ENCODE peak calls at places on chromosomes 11 and 22, in four cellular contexts. D is mesenchymal stem cell, Y is neuronal stem cell, E is H9. N is an unnamed sample.

GRCh38 chr11:40030867-40031266 is 1428.6 kb downstream of the LRRC4C start:
- DNase-seq in D (no peak), Y (peak), E (peak), N (no peak)

GRCh38 chr22:19271856-19272535 is 19.5 kb downstream of the CLTCL1 start:
- DNase-seq in D (peak), Y (no peak), E (no peak), N (peak)

GRCh38 chr11:101914349-101914736 is 467 bp upstream of the CEP126 start:
- DNase-seq in D (peak), Y (peak), E (no peak), N (peak)

GRCh38 chr22:49971232-49972162 is 10.9 kb downstream of the PIM3 start:
- DNase-seq in D (no peak), Y (no peak), E (peak), N (no peak)

GRCh38 chr11:87232320-87232719 is 194.6 kb downstream of the TMEM135 start:
- DNase-seq in D (no peak), Y (no peak), E (no peak), N (no peak)

GRCh38 chr22:44604455-44604854 is 97.5 kb upstream of the PRR5 start:
- DNase-seq in D (no peak), Y (no peak), E (no peak), N (no peak)

GRCh38 chr11:17185938-17186337 is 21.8 kb downstream of the PIK3C2A start:
- DNase-seq in D (no peak), Y (no peak), E (no peak), N (no peak)

GRCh38 chr11:34158661-34159060 is 53.2 kb downstream of the NAT10 start:
- DNase-seq in D (no peak), Y (no peak), E (no peak), N (no peak)

GRCh38 chr22:37880668-37881440 is 25.2 kb upstream of the MICALL1 start:
- DNase-seq in D (peak), Y (no peak), E (no peak), N (peak)

GRCh38 chr11:4211991-4212390 is 117.4 kb downstream of the RRM1 start:
- DNase-seq in D (no peak), Y (peak), E (peak), N (no peak)

GRCh38 chr11:88849368-88849767 is 216.4 kb downstream of the GRM5 start:
- DNase-seq in D (no peak), Y (no peak), E (no peak), N (peak)

GRCh38 chr11:19598456-19598855 is 114.2 kb upstream of the NAV2 start:
- DNase-seq in D (no peak), Y (no peak), E (no peak), N (no peak)

GRCh38 chr22:28075260-28075981 is 156.4 kb upstream of the PITPNB start:
- DNase-seq in D (peak), Y (no peak), E (no peak), N (peak)

GRCh38 chr11:567629-568258 is 7.0 kb downstream of the RASSF7 start:
- DNase-seq in D (no peak), Y (no peak), E (no peak), N (no peak)

GRCh38 chr11:118230088-118230487 is 5.3 kb upstream of the JAML start:
- DNase-seq in D (no peak), Y (no peak), E (no peak), N (no peak)

GRCh38 chr22:20256562-20257473 is 11.3 kb downstream of the RTN4R start:
- DNase-seq in D (no peak), Y (no peak), E (no peak), N (no peak)

GRCh38 chr22:44926491-44927415 is 83.1 kb downstream of the PHF21B start:
- DNase-seq in D (no peak), Y (no peak), E (no peak), N (no peak)

GRCh38 chr11:86996953-86997570 is 40.7 kb upstream of the TMEM135 start:
- DNase-seq in D (no peak), Y (no peak), E (no peak), N (no peak)

GRCh38 chr11:7665473-7666291 is 7.6 kb downstream of the CYB5R2 start:
- DNase-seq in D (peak), Y (no peak), E (peak), N (peak)

GRCh38 chr11:64340671-64341335 is 799 bp downstream of the CCDC88B start:
- DNase-seq in D (no peak), Y (peak), E (peak), N (no peak)

GRCh38 chr22:44893731-44894080 is 116.1 kb downstream of the PHF21B start:
- DNase-seq in D (no peak), Y (no peak), E (no peak), N (no peak)

GRCh38 chr22:46122511-46122971 is 27.8 kb upstream of the PPARA start:
- DNase-seq in D (peak), Y (peak), E (peak), N (peak)

GRCh38 chr11:8250981-8251620 is 12.6 kb downstream of the LMO1 start:
- DNase-seq in D (no peak), Y (no peak), E (peak), N (no peak)

GRCh38 chr11:27512238-27512637 is 5.7 kb upstream of the LIN7C start:
- DNase-seq in D (no peak), Y (no peak), E (no peak), N (no peak)

GRCh38 chr11:100354736-100355135 is 332.4 kb upstream of the ARHGAP42 start:
- DNase-seq in D (peak), Y (no peak), E (no peak), N (no peak)

GRCh38 chr11:18853086-18853720 is 61.6 kb upstream of the PTPN5 start:
- DNase-seq in D (peak), Y (no peak), E (peak), N (peak)

GRCh38 chr11:62724171-62724570 is 3.1 kb downstream of the HNRNPUL2 start:
- DNase-seq in D (no peak), Y (no peak), E (no peak), N (no peak)

GRCh38 chr11:13214276-13214865 is 63.2 kb upstream of the BMAL1 start:
- DNase-seq in D (no peak), Y (no peak), E (no peak), N (no peak)

GRCh38 chr22:38305481-38306448 is 11.5 kb downstream of the CSNK1E start:
- DNase-seq in D (peak), Y (no peak), E (peak), N (peak)

GRCh38 chr11:18188796-18189195 is 16.2 kb downstream of the MRGPRX4 start:
- DNase-seq in D (no peak), Y (no peak), E (no peak), N (no peak)

GRCh38 chr11:26700536-26701235 is 21.2 kb downstream of the SLC5A12 start:
- DNase-seq in D (peak), Y (no peak), E (no peak), N (no peak)

GRCh38 chr11:121722431-121723256 is 269.9 kb upstream of the SORL1-AS1 start:
- DNase-seq in D (peak), Y (peak), E (peak), N (peak)

GRCh38 chr11:131118247-131118646 is 202.0 kb upstream of the SNX19 start:
- DNase-seq in D (no peak), Y (no peak), E (no peak), N (no peak)

GRCh38 chr11:18229501-18229900 is 7.1 kb downstream of the SAA4 start:
- DNase-seq in D (no peak), Y (no peak), E (no peak), N (no peak)

GRCh38 chr11:789951-790350 is at the start of gene CEND1:
- DNase-seq in D (peak), Y (peak), E (no peak), N (peak)

GRCh38 chr22:35480627-35481565 is 59.7 kb upstream of the RASD2 start:
- DNase-seq in D (peak), Y (no peak), E (peak), N (no peak)

GRCh38 chr22:35477911-35478582 is 62.6 kb upstream of the RASD2 start:
- DNase-seq in D (peak), Y (no peak), E (peak), N (peak)

GRCh38 chr22:35482311-35482710 is 58.3 kb upstream of the RASD2 start:
- DNase-seq in D (no peak), Y (no peak), E (no peak), N (no peak)

GRCh38 chr22:35479359-35479758 is 61.3 kb upstream of the RASD2 start:
- DNase-seq in D (no peak), Y (no peak), E (peak), N (no peak)

DNA sequence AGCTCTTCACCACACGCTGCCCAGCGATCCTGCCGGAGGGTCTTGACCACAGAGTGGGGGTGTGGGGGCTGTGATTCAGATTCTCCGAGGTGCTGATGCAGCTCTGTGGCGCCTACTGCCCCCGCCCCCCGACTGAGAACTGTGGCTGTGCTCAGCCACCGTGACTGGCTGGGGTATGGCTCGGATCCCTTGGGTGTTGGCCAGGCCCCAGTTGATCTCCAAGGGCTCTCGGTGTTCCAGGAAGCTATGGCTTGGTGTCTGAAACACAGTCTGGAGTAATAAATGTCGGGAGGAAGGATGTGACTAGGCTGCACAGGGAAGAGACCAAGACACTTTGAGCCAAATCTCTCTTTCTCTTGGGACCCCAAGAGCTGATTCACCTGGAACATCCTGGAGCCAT is 60.5 kb upstream of the RASD2 start:
- DNase-seq in D (peak), Y (no peak), E (peak), N (peak)
- H4K8ac ChIP-seq in D (peak), Y (no peak), E (no peak), N (peak)

GRCh38 chr22:31492151-31492550 is 2.5 kb upstream of the EIF4ENIF1 start:
- DNase-seq in D (no peak), Y (no peak), E (no peak), N (no peak)

GRCh38 chr22:31491218-31491962 is 1.7 kb upstream of the EIF4ENIF1 start:
- DNase-seq in D (no peak), Y (peak), E (peak), N (no peak)

GRCh38 chr22:31488988-31489617 is 539 bp downstream of the EIF4ENIF1 start:
- DNase-seq in D (peak), Y (peak), E (peak), N (peak)

GRCh38 chr22:31489632-31490495 is at the start of gene EIF4ENIF1:
- DNase-seq in D (peak), Y (peak), E (peak), N (peak)

DNA sequence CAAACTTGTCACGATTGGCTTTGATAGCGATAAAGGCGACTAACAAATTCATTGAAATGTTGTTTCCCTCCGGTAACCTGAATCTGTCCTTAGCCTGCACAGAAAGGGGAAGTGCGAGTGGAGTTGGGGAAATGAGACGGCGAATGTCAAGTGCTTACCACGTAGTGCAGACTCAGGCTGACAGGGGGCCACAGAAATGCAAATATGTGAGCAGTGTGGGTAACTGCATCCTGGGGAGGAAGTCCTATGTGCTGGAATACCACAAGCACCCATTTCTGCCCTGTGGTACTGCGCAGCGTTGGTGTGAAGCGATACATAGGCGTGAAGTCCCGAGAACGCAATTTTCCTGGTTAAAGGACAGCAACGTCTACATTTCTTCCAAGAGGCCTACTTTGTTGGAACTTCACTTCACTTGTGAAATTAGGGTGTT is 869 bp upstream of the EIF4ENIF1 start:
- DNase-seq in D (peak), Y (peak), E (peak), N (peak)
- H4K8ac ChIP-seq in D (peak), Y (no peak), E (no peak), N (peak)

GRCh38 chr22:43100223-43100622 is 10.3 kb upstream of the BIK start:
- DNase-seq in D (peak), Y (no peak), E (no peak), N (peak)
- H4K8ac ChIP-seq in D (peak), Y (no peak), E (no peak), N (no peak)

DNA sequence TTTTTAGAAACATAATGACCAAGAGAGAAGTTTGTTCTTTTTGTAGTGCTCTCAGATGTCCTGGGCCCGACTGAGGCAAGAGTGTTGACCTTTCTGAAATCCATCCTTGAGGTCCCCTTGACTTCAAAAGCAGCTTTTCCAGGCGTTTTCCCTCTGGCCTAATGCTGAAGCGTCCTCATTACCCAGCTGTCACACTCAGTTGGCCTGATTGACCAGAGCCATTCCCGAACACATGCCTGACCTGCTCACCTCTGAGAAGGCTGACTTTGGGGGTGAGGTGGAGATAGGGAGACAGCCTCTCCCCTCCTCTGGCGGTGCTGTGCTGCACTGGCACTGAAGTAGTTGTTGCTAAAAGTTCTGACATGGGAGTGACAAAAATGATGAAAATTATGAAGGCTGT is 66.9 kb downstream of the ALX4 start:
- DNase-seq in D (peak), Y (peak), E (no peak), N (no peak)
- H4K8ac ChIP-seq in D (peak), Y (no peak), E (no peak), N (peak)

GRCh38 chr11:67406420-67406968 is 2.6 kb downstream of the TBC1D10C start:
- DNase-seq in D (no peak), Y (no peak), E (no peak), N (no peak)
- H4K8ac ChIP-seq in D (no peak), Y (no peak), E (no peak), N (no peak)

GRCh38 chr11:36288442-36289225 is 590 bp downstream of the COMMD9 start:
- DNase-seq in D (no peak), Y (no peak), E (no peak), N (no peak)
- H4K8ac ChIP-seq in D (peak), Y (no peak), E (peak), N (peak)

GRCh38 chr11:73398721-73399120 is 22.5 kb downstream of the RELT start:
- DNase-seq in D (no peak), Y (no peak), E (no peak), N (no peak)

GRCh38 chr11:73397468-73398131 is 21.4 kb downstream of the RELT start:
- DNase-seq in D (no peak), Y (no peak), E (no peak), N (no peak)

GRCh38 chr11:73400293-73400692 is 24.1 kb downstream of the RELT start:
- DNase-seq in D (no peak), Y (no peak), E (no peak), N (no peak)

GRCh38 chr11:73398132-73398526 is 21.9 kb downstream of the RELT start:
- DNase-seq in D (no peak), Y (no peak), E (no peak), N (no peak)

DNA sequence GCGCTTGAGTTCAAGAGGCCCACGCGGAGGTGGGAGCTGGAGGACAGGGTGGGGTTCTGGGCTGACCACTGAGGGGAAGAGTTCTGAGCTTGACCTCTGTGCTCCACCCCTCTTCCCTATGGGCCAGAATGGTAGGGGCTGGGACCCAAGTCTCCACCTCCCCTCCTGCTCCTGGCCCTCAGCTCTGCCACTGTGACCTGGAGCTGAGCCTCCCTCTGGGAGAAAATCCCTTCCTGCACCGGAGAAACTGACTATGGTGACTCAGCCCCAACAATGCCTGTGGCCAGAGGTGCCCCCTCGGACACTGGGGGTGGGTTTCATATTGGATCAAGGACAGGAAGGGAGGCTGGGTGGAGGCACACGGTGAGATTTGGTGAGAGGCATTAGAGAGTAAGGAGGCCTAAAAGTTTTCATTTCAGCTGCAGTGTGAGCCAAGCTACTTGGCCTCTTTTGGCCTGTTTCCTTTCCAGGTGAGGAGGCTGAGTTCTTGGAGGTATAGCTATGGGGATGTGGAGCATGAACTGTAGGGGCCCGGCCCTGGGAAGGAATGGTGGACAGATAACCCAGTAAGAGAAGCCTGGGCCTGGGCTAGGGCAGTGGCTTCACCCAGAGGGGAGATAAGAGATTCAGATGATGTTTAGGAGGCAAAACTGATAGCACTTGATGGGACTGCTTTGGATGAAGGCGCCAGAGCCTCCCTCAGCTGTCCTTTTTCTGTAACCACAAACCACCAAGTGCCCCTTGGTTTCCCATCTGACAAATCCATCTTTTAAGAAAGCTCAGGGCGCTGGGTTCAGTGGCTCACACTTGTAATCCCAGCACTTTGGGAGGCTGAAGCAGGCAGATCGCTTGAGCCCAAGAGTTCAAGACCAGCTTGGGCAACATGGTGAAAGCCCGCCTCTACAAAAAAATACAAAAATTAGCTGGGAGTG is 23.2 kb downstream of the RELT start:
- DNase-seq in D (no peak), Y (no peak), E (no peak), N (peak)
- H4K8ac ChIP-seq in D (no peak), Y (no peak), E (no peak), N (no peak)

GRCh38 chr11:134785660-134786284 is 373.7 kb upstream of the B3GAT1 start:
- DNase-seq in D (no peak), Y (no peak), E (no peak), N (no peak)

GRCh38 chr11:134786636-134787035 is 374.6 kb upstream of the B3GAT1 start:
- DNase-seq in D (no peak), Y (no peak), E (no peak), N (no peak)

GRCh38 chr11:134791102-134791501 is 379.1 kb upstream of the B3GAT1 start:
- DNase-seq in D (no peak), Y (no peak), E (no peak), N (no peak)

GRCh38 chr11:134792044-134792443 is 380.0 kb upstream of the B3GAT1 start:
- DNase-seq in D (no peak), Y (no peak), E (no peak), N (peak)

DNA sequence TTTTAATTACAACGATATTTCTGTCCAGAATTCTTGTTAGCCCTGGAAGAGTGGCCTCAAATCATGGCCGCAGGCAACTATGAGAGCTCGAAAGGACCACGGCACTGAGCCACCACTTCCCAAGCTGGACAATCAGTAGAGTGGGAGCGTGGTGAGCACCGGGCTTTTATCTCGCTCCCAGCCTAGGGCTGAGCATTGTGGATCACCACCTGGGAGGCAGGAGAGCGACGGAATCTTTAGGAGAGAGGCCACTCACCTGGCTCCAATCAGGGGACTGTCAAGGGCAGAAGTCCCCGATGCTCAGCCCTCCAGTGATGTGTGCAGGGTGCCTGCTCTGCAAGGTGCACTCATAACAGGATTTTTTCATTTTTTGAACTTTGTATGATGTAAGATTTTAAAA is 377.1 kb upstream of the B3GAT1 start:
- DNase-seq in D (no peak), Y (no peak), E (no peak), N (no peak)
- H4K8ac ChIP-seq in D (no peak), Y (no peak), E (no peak), N (no peak)

GRCh38 chr22:36239401-36240171 is at the start of gene APOL2:
- DNase-seq in D (peak), Y (peak), E (peak), N (peak)
- H4K8ac ChIP-seq in D (peak), Y (no peak), E (peak), N (peak)

N was measured in IMR-90.